ENCODE peak calls at places on chromosome 20, in seven cellular contexts. F is fibroblast of pulmonary artery; A is mesenteric fat pad; H is Peyer's patch; D is CD4-positive, alpha-beta T cell; E is astrocyte of the spinal cord; I is Daoy. W is an unnamed sample.

GRCh38 chr20:60087563-60088105 is 129.4 kb downstream of the CDH26 start:
- DNase-seq in E (no peak), H (no peak), I (no peak), F (no peak), D (no peak), A (no peak), W (no peak)

GRCh38 chr20:45867811-45868176 is 10.4 kb downstream of the ZSWIM3 start:
- DNase-seq in H (no peak), A (no peak), D (no peak), F (peak; percentile 40), I (peak; percentile 41), E (peak; percentile 67), W (no peak)

GRCh38 chr20:44803383-44803941 is 6.9 kb downstream of the RIMS4 start:
- DNase-seq in F (no peak), A (peak; percentile 45), H (no peak), E (no peak), D (no peak), I (no peak), W (no peak)

GRCh38 chr20:57724610-57725405 is 15.0 kb upstream of the PMEPA1 start:
- DNase-seq in F (no peak), E (no peak), D (no peak), A (no peak), I (no peak), H (no peak), W (no peak)

GRCh38 chr20:50286609-50287008 is 96.0 kb downstream of the CEBPB start:
- DNase-seq in E (peak; percentile 79), I (peak; percentile 85), A (no peak), D (no peak), F (peak; percentile 91), H (no peak), W (peak; percentile 89)

GRCh38 chr20:37839432-37839827 is 63.5 kb upstream of the VSTM2L start:
- DNase-seq in H (no peak), D (no peak), I (no peak), A (no peak), E (no peak), F (no peak), W (no peak)

GRCh38 chr20:53171065-53171464 is 198.9 kb downstream of the TSHZ2 start:
- DNase-seq in D (no peak), I (no peak), H (no peak), E (no peak), A (no peak), F (no peak), W (no peak)

GRCh38 chr20:63694596-63695418 is 1.6 kb upstream of the TNFRSF6B start:
- DNase-seq in H (peak; percentile 48), D (no peak), I (no peak), F (no peak), A (no peak), E (no peak), W (no peak)

GRCh38 chr20:17767624-17768023 is 67.9 kb downstream of the BANF2 start:
- DNase-seq in E (no peak), F (no peak), H (no peak), A (no peak), D (no peak), I (no peak), W (no peak)

GRCh38 chr20:38924718-38925117 is 1.5 kb upstream of the FAM83D start:
- DNase-seq in H (no peak), F (no peak), I (no peak), A (no peak), D (no peak), E (no peak), W (no peak)

GRCh38 chr20:58481541-58482021 is 33.6 kb downstream of the APCDD1L start:
- DNase-seq in H (no peak), D (no peak), I (peak; percentile 74), A (peak; percentile 90), F (peak; percentile 57), E (peak; percentile 28), W (peak; percentile 76)

GRCh38 chr20:53660947-53661381 is 67.3 kb upstream of the ZNF217 start:
- DNase-seq in E (no peak), A (no peak), I (no peak), H (no peak), D (no peak), F (no peak), W (no peak)

GRCh38 chr20:25103526-25103925 is 21.6 kb upstream of the VSX1 start:
- DNase-seq in I (no peak), A (no peak), F (no peak), D (no peak), E (no peak), H (no peak), W (no peak)

GRCh38 chr20:19074828-19075516 is 137.5 kb upstream of the SLC24A3 start:
- DNase-seq in E (no peak), F (no peak), H (no peak), D (no peak), I (no peak), A (no peak), W (peak; percentile 36)

GRCh38 chr20:36173451-36173933 is 19.0 kb downstream of the EPB41L1 start:
- DNase-seq in I (no peak), H (no peak), E (peak; percentile 6), D (no peak), F (peak; percentile 14), A (no peak), W (no peak)

GRCh38 chr20:21702553-21703467 is 2.7 kb upstream of the PAX1 start:
- DNase-seq in D (no peak), A (peak; percentile 68), H (no peak), I (peak; percentile 83), E (peak; percentile 2), F (peak; percentile 36), W (peak; percentile 28)

GRCh38 chr20:52958206-52958605 is 14.0 kb upstream of the TSHZ2 start:
- DNase-seq in A (no peak), I (peak; percentile 16), H (no peak), D (no peak), E (no peak), F (no peak), W (no peak)

GRCh38 chr20:10784337-10785183 is 110.8 kb upstream of the JAG1 start:
- DNase-seq in F (no peak), E (no peak), H (no peak), D (no peak), I (no peak), A (no peak), W (no peak)

GRCh38 chr20:21615617-21616080 is 89.8 kb upstream of the PAX1 start:
- DNase-seq in A (no peak), F (peak; percentile 50), D (peak; percentile 8), H (peak; percentile 66), E (peak; percentile 24), I (peak; percentile 76), W (peak; percentile 51)

GRCh38 chr20:25195962-25196700 is 619 bp downstream of the ENTPD6 start:
- DNase-seq in H (peak; percentile 87), I (no peak), A (no peak), D (peak; percentile 34), F (no peak), E (no peak), W (peak; percentile 16)

GRCh38 chr20:15528386-15529111 is 1044.7 kb downstream of the KIF16B start:
- DNase-seq in E (no peak), F (no peak), A (no peak), H (no peak), I (no peak), D (no peak), W (no peak)

GRCh38 chr20:8523684-8524083 is 391.6 kb downstream of the PLCB1 start:
- DNase-seq in H (no peak), E (no peak), A (no peak), I (no peak), F (no peak), D (no peak), W (no peak)

W was measured in germinal center.